ENCODE peak calls at places on chromosomes 11 and 22, in six cellular contexts. S is foreskin fibroblast, Z is EL, U is midbrain, P is WERI-Rb-1, O is T1000. W is an unnamed sample.
A peak's percentile ranks its signal among the peaks of the same experiment; 100 is the strongest.

GRCh38 chr11:285021-285893 is 3.7 kb upstream of the PGGHG start:
- DNase-seq in O (no peak), Z (no peak), U (no peak), P (no peak), S (no peak), W (no peak)

GRCh38 chr11:34558211-34558610 is 44.6 kb upstream of the ELF5 start:
- DNase-seq in U (no peak), Z (peak; percentile 8), P (no peak), O (no peak), S (no peak), W (peak; percentile 63)

GRCh38 chr22:23498811-23499798 is 81.0 kb downstream of the IGLL1 start:
- DNase-seq in O (no peak), U (no peak), Z (no peak), P (no peak), S (no peak), W (no peak)

GRCh38 chr11:114399903-114400221 is 449 bp downstream of the C11orf71 start:
- DNase-seq in U (no peak), O (no peak), Z (no peak), S (no peak), P (peak; percentile 73), W (no peak)

GRCh38 chr22:17583151-17583550 is 19.9 kb downstream of the SLC25A18 start:
- DNase-seq in U (no peak), Z (no peak), S (no peak), O (no peak), P (no peak), W (no peak)

GRCh38 chr22:47188337-47189055 is 426.0 kb downstream of the TBC1D22A start:
- DNase-seq in S (no peak), Z (no peak), O (no peak), U (no peak), P (no peak), W (no peak)

GRCh38 chr11:45806937-45807791 is 2.2 kb downstream of the SLC35C1 start:
- DNase-seq in P (no peak), Z (no peak), U (no peak), S (no peak), O (no peak), W (no peak)

GRCh38 chr11:84249344-84250135 is 963.4 kb upstream of the CCDC90B start:
- DNase-seq in Z (no peak), P (no peak), O (no peak), U (no peak), S (no peak), W (no peak)

GRCh38 chr11:86132667-86133310 is 63.9 kb upstream of the PICALM start:
- DNase-seq in O (no peak), P (no peak), Z (no peak), S (no peak), U (no peak), W (no peak)

GRCh38 chr11:45655831-45656230 is 9.6 kb downstream of the CHST1 start:
- DNase-seq in U (no peak), S (no peak), Z (no peak), O (no peak), P (no peak), W (no peak)

GRCh38 chr11:9691865-9692264 is 28.0 kb downstream of the SWAP70 start:
- DNase-seq in S (peak; percentile 39), P (no peak), O (no peak), Z (peak; percentile 60), U (no peak), W (no peak)

GRCh38 chr11:2853401-2853800 is 32.2 kb downstream of the CDKN1C start:
- DNase-seq in U (no peak), P (no peak), S (no peak), O (no peak), Z (no peak), W (no peak)

GRCh38 chr11:10640308-10640707 is 53.2 kb downstream of the IRAG1 start:
- DNase-seq in Z (no peak), P (peak; percentile 50), O (no peak), S (no peak), U (peak; percentile 17), W (no peak)

GRCh38 chr11:88520391-88520790 is 182.9 kb upstream of the CTSC start:
- DNase-seq in P (no peak), O (no peak), U (no peak), S (peak; percentile 37), Z (peak; percentile 30), W (no peak)

GRCh38 chr11:12707500-12707880 is 33.3 kb downstream of the TEAD1 start:
- DNase-seq in O (no peak), Z (no peak), P (no peak), S (no peak), U (no peak), W (no peak)

GRCh38 chr11:59283825-59284772 is 71.4 kb upstream of the MPEG1 start:
- DNase-seq in S (peak; percentile 14), Z (peak; percentile 42), O (no peak), P (peak; percentile 17), U (peak; percentile 59), W (peak; percentile 34)

GRCh38 chr11:9858822-9859221 is 194.9 kb downstream of the SWAP70 start:
- DNase-seq in Z (peak; percentile 47), O (no peak), P (no peak), U (no peak), S (no peak), W (no peak)

GRCh38 chr11:68581439-68581838 is 102.9 kb upstream of the GAL start:
- DNase-seq in P (no peak), U (no peak), O (no peak), S (no peak), Z (no peak), W (no peak)

GRCh38 chr11:33379931-33380330 is 122.8 kb downstream of the HIPK3 start:
- DNase-seq in S (no peak), O (no peak), U (no peak), Z (no peak), P (no peak), W (no peak)

GRCh38 chr22:37735054-37735453 is 38.2 kb downstream of the TRIOBP start:
- DNase-seq in S (no peak), Z (no peak), U (peak; percentile 20), O (no peak), P (peak; percentile 85), W (no peak)

GRCh38 chr11:8693555-8693954 is 11.0 kb downstream of the RPL27A start:
- DNase-seq in O (no peak), S (no peak), P (no peak), Z (no peak), U (no peak), W (no peak)

GRCh38 chr11:31817054-31817620 is 6.0 kb upstream of the PAX6 start:
- DNase-seq in P (no peak), O (no peak), U (no peak), S (no peak), Z (no peak), W (no peak)

GRCh38 chr11:105296386-105296785 is 156.8 kb upstream of the CARD18 start:
- DNase-seq in O (no peak), U (no peak), Z (no peak), P (no peak), S (no peak), W (no peak)

GRCh38 chr22:22756109-22756508 is 111.7 kb downstream of the GGTLC2 start:
- DNase-seq in P (no peak), U (no peak), S (no peak), Z (no peak), O (no peak), W (no peak)

GRCh38 chr22:44591146-44591790 is 93.2 kb upstream of the RTL6 start:
- DNase-seq in P (no peak), U (no peak), Z (no peak), S (no peak), O (no peak), W (no peak)

GRCh38 chr11:44113572-44113971 is 18.1 kb downstream of the EXT2 start:
- DNase-seq in O (no peak), Z (no peak), S (no peak), P (no peak), U (no peak), W (no peak)

W was measured in putamen.